ENCODE peak calls at places on chromosomes 4 and X, in four cellular contexts. One of them, this sample, is unnamed.
A peak's percentile ranks its signal among the peaks of the same experiment; 100 is the strongest.

GRCh38 chr4:108766058-108766457 is 3.2 kb upstream of the ETNPPL start:
- DNase-seq in GM13976: no peak
- DNase-seq in EL: no peak
- DNase-seq in MCF 10A: no peak
- DNase-seq in this sample: no peak

GRCh38 chr4:26468977-26469376 is 21.3 kb downstream of the CCKAR start:
- DNase-seq in GM13976: no peak
- DNase-seq in EL: no peak
- DNase-seq in MCF 10A: no peak
- DNase-seq in this sample: no peak

GRCh38 chrX:26286836-26287235 is 70.9 kb downstream of the MAGEB5 start:
- DNase-seq in GM13976: no peak
- DNase-seq in EL: no peak
- DNase-seq in MCF 10A: no peak
- DNase-seq in this sample: no peak

GRCh38 chr4:1728061-1728980 is 7.0 kb downstream of the TACC3 start:
- DNase-seq in GM13976: no peak
- DNase-seq in EL: no peak
- DNase-seq in MCF 10A: no peak
- DNase-seq in this sample: no peak

GRCh38 chrX:144006811-144007210 is 122.9 kb downstream of the UBE2NL start:
- DNase-seq in GM13976: no peak
- DNase-seq in EL: peak; percentile 0
- DNase-seq in MCF 10A: peak; percentile 50
- DNase-seq in this sample: no peak

GRCh38 chr4:143375326-143376073 is 38.8 kb downstream of the GAB1 start:
- DNase-seq in GM13976: no peak
- DNase-seq in EL: peak; percentile 56
- DNase-seq in MCF 10A: peak; percentile 34
- DNase-seq in this sample: no peak

GRCh38 chrX:50818986-50819385 is 5.0 kb upstream of the SHROOM4 start:
- DNase-seq in GM13976: no peak
- DNase-seq in EL: no peak
- DNase-seq in MCF 10A: no peak
- DNase-seq in this sample: no peak

GRCh38 chrX:38080808-38081207 is 74.5 kb downstream of the SYTL5 start:
- DNase-seq in GM13976: no peak
- DNase-seq in EL: no peak
- DNase-seq in MCF 10A: no peak
- DNase-seq in this sample: no peak

GRCh38 chr4:184100297-184100885 is 117.3 kb downstream of the ENPP6 start:
- DNase-seq in GM13976: peak; percentile 66
- DNase-seq in EL: no peak
- DNase-seq in MCF 10A: peak; percentile 37
- DNase-seq in this sample: no peak